ENCODE peak calls at places on chromosomes 7 and 10, in seven cellular contexts. D is GM12865, V is choroid plexus epithelial cell, N is PC-3, K is spleen, A is ovary, Y is WERI-Rb-1. T is an unnamed sample.
A peak's percentile ranks its signal among the peaks of the same experiment; 100 is the strongest.

GRCh38 chr10:62248465-62248864 is 20.2 kb downstream of the RTKN2 start:
- DNase-seq in A (no peak), V (peak; percentile 47), Y (no peak), D (no peak), K (no peak), N (peak; percentile 90), T (no peak)

GRCh38 chr10:125144693-125145623 is 15.4 kb downstream of the CTBP2 start:
- DNase-seq in D (peak; percentile 25), K (no peak), N (no peak), A (no peak), Y (no peak), V (peak; percentile 72), T (no peak)

GRCh38 chr10:47406870-47407648 is 23.0 kb upstream of the ZNF488 start:
- DNase-seq in K (peak; percentile 56), V (peak; percentile 79), N (peak; percentile 98), A (no peak), D (no peak), Y (no peak), T (no peak)

GRCh38 chr10:131850490-131850880 is 50.3 kb upstream of the PPP2R2D start:
- DNase-seq in D (no peak), A (no peak), K (no peak), V (no peak), Y (no peak), N (no peak), T (no peak)

GRCh38 chr10:4058514-4059029 is 273.6 kb upstream of the KLF6 start:
- DNase-seq in Y (no peak), D (no peak), V (no peak), A (no peak), N (peak; percentile 55), K (no peak), T (no peak)

GRCh38 chr7:81299272-81299671 is 380.4 kb upstream of the SEMA3C start:
- DNase-seq in D (no peak), K (no peak), A (no peak), V (peak; percentile 99), N (peak; percentile 89), Y (no peak), T (no peak)

GRCh38 chr10:126732308-126732707 is 61.8 kb upstream of the C10orf90 start:
- DNase-seq in V (no peak), Y (no peak), K (no peak), N (no peak), D (no peak), A (no peak), T (no peak)

GRCh38 chr10:9222917-9223316 is 1168.4 kb downstream of the GATA3 start:
- DNase-seq in A (no peak), N (no peak), V (peak; percentile 7), K (no peak), D (no peak), Y (no peak), T (no peak)

GRCh38 chr7:11082552-11083213 is 109.0 kb downstream of the PHF14 start:
- DNase-seq in N (no peak), A (no peak), D (no peak), V (peak; percentile 9), K (no peak), Y (no peak), T (no peak)

GRCh38 chr10:58464956-58465355 is 47.7 kb upstream of the BICC1 start:
- DNase-seq in D (no peak), N (no peak), K (no peak), A (no peak), Y (no peak), V (no peak), T (no peak)

GRCh38 chr7:15685358-15686181 is 913 bp downstream of the MEOX2 start:
- DNase-seq in D (no peak), V (peak; percentile 26), N (no peak), K (no peak), A (peak; percentile 20), Y (peak; percentile 35), T (no peak)

GRCh38 chr7:116122972-116123595 is 87.3 kb upstream of the TES start:
- DNase-seq in K (no peak), V (peak; percentile 83), N (peak; percentile 55), Y (no peak), D (peak; percentile 58), A (no peak), T (no peak)

GRCh38 chr7:2157473-2158279 is 75.1 kb downstream of the MAD1L1 start:
- DNase-seq in D (no peak), Y (no peak), N (peak; percentile 91), A (peak; percentile 64), K (no peak), V (peak; percentile 98), T (no peak)

GRCh38 chr10:74190494-74190893 is 39.5 kb downstream of the ADK start:
- DNase-seq in D (no peak), N (peak; percentile 81), K (no peak), Y (no peak), A (no peak), V (no peak), T (no peak)

GRCh38 chr7:142553216-142553615 is 196.1 kb upstream of the PRSS1 start:
- DNase-seq in Y (no peak), N (peak; percentile 32), A (no peak), K (no peak), D (no peak), V (no peak), T (no peak)

GRCh38 chr10:71269301-71270288 is 49.5 kb upstream of the SLC29A3 start:
- DNase-seq in N (no peak), A (no peak), Y (no peak), K (no peak), D (no peak), V (peak; percentile 30), T (no peak)

GRCh38 chr10:32039745-32040144 is 16.5 kb downstream of the KIF5B start:
- DNase-seq in Y (no peak), A (no peak), K (no peak), N (no peak), V (no peak), D (no peak), T (no peak)

GRCh38 chr7:83937930-83938329 is 256.7 kb downstream of the SEMA3A start:
- DNase-seq in V (no peak), N (no peak), K (no peak), A (no peak), D (no peak), Y (no peak), T (no peak)

GRCh38 chr10:121457729-121458128 is 140.5 kb downstream of the FGFR2 start:
- DNase-seq in D (no peak), A (no peak), Y (no peak), N (no peak), V (no peak), K (no peak), T (no peak)

GRCh38 chr10:4067552-4068254 is 282.7 kb upstream of the KLF6 start:
- DNase-seq in V (no peak), A (no peak), Y (no peak), N (peak; percentile 56), K (no peak), D (peak; percentile 9), T (no peak)

GRCh38 chr7:45000096-45001032 is at the start of gene CCM2:
- DNase-seq in Y (no peak), V (peak; percentile 31), N (peak; percentile 40), D (peak; percentile 59), K (peak; percentile 95), A (no peak), T (no peak)

GRCh38 chr7:146740039-146740438 is 623.4 kb downstream of the CNTNAP2 start:
- DNase-seq in Y (no peak), N (no peak), V (no peak), D (no peak), A (no peak), K (no peak), T (no peak)

GRCh38 chr7:129829677-129830631 is 122.8 kb downstream of the UBE2H start:
- DNase-seq in D (peak; percentile 84), Y (peak; percentile 93), K (peak; percentile 82), N (peak; percentile 86), V (peak; percentile 92), A (peak; percentile 94), T (peak; percentile 52)

GRCh38 chr7:34327681-34328080 is 330.3 kb upstream of the NPSR1 start:
- DNase-seq in A (no peak), Y (peak; percentile 44), N (no peak), V (no peak), K (no peak), D (no peak), T (no peak)

GRCh38 chr10:794382-794956 is 105.0 kb upstream of the DIP2C start:
- DNase-seq in N (peak; percentile 25), V (peak; percentile 60), K (no peak), Y (peak; percentile 31), A (no peak), D (no peak), T (no peak)

DNA sequence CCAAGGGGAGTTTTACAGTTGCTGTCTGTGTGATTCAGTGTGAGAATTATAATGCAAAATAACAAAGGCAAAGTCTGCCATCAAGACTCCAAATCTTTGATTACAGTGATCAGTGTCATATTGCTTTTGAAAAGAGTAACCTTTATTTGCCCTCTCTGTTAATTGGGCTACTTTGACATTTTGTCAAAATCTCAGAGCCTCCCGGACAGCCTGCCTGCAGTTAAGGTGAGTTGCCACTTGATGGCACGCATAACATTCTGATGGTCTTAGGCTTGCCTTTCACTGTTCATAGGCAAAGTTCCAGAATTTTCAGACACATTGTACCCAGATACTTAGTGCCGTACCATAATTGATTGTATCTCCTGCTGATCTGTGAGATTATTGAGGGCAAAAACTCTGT is 253.5 kb downstream of the ABCA13 start:
- DNase-seq in K (no peak), V (peak; percentile 56), D (peak; percentile 39), A (no peak), Y (peak; percentile 30), N (peak; percentile 75), T (no peak)
- TF ChIP-seq CTCF in K (no peak), V (peak; percentile 62), D (peak; percentile 61), A (no peak), Y (peak; percentile 70), N (peak; percentile 92), T (peak; percentile 69)

DNA sequence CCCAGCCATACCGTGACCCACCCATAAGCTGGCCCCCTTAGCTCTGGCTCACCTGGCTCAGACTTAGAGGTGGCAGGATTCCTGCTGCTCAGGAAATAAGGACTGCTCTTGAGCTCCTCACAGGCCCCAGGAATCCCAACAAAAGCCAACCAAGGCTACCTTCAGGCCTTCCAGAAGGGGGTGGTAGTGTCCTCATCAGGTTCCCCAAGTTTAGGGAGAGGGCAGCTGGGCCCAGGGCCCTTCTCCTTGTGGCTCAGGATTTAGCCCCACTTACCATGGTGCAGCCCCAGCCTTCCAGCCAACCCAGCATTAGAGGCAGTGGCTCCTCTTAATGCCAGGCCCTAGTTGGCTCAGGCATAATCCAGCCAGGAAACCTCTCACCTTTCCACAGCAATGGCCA is 23.5 kb downstream of the NPFFR1 start:
- DNase-seq in V (no peak), Y (no peak), K (no peak), A (no peak), N (no peak), D (no peak), T (no peak)
- TF ChIP-seq CTCF in V (peak; percentile 4), Y (peak; percentile 13), K (no peak), A (no peak), N (no peak), D (no peak), T (no peak)

GRCh38 chr7:40680657-40681056 is 545.9 kb downstream of the SUGCT start:
- DNase-seq in D (no peak), K (no peak), A (no peak), N (peak; percentile 39), Y (peak; percentile 21), V (peak; percentile 62), T (no peak)
- TF ChIP-seq CTCF in D (peak; percentile 24), K (no peak), A (no peak), N (peak; percentile 62), Y (peak; percentile 52), V (peak; percentile 66), T (peak; percentile 49)

DNA sequence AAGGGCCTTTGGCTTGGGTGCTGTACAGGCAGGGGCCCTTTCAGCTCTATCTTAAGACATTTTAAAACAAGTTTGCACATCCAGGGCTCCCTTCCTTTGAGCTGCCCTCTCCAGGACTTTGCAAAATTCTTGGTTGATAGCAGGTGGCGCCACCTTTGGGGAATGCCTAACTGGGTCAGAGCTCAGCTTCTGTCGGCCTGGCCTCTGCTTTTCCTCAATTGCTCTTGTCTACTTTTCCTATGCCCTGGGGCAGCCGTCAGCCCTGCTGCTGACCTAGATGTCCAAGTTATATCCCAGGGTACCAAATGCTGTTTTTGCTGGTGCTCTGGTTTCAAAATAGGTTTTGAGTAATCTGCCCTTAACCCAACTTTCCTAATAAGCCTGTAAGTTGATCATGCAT is 65.8 kb downstream of the APBB1IP start:
- DNase-seq in A (no peak), K (no peak), V (no peak), N (no peak), Y (peak; percentile 17), D (peak; percentile 35), T (no peak)
- TF ChIP-seq CTCF in A (no peak), K (peak; percentile 5), V (no peak), N (peak; percentile 34), Y (peak; percentile 55), D (peak; percentile 28), T (peak; percentile 44)